ENCODE peak calls at places on chromosomes 1 and 21, in five cellular contexts. V, B, Q, A and F are unnamed samples.
A peak's percentile ranks its signal among the peaks of the same experiment; 100 is the strongest.

GRCh38 chr1:165671531-165671930 is 26.8 kb downstream of the ALDH9A1 start:
- DNase-seq in B (no peak), A (peak; percentile 32), Q (no peak), V (no peak), F (no peak)

GRCh38 chr1:193539731-193540459 is 353.5 kb upstream of the B3GALT2 start:
- DNase-seq in A (no peak), Q (no peak), V (no peak), B (no peak), F (no peak)

GRCh38 chr1:157034137-157034800 is 11.3 kb downstream of the ARHGEF11 start:
- DNase-seq in B (no peak), Q (no peak), A (no peak), V (no peak), F (no peak)

GRCh38 chr1:3432306-3432705 is 22.2 kb upstream of the ARHGEF16 start:
- DNase-seq in Q (no peak), V (no peak), A (no peak), B (no peak), F (no peak)

GRCh38 chr21:42641311-42642218 is 11.9 kb upstream of the PDE9A start:
- DNase-seq in A (no peak), B (no peak), V (no peak), Q (no peak), F (no peak)

GRCh38 chr1:221315330-221315729 is 426.6 kb downstream of the DUSP10 start:
- DNase-seq in Q (no peak), A (no peak), V (no peak), B (no peak), F (no peak)

GRCh38 chr1:84429231-84429630 is 30.9 kb downstream of the DNASE2B start:
- DNase-seq in V (no peak), Q (no peak), B (no peak), A (no peak), F (no peak)

GRCh38 chr1:59593798-59594790 is 220.7 kb upstream of the HOOK1 start:
- DNase-seq in V (no peak), B (no peak), A (no peak), Q (no peak), F (no peak)

GRCh38 chr1:21869620-21870121 is 57.6 kb downstream of the LDLRAD2 start:
- DNase-seq in Q (no peak), V (peak; percentile 38), B (peak; percentile 89), A (peak; percentile 57), F (no peak)

GRCh38 chr1:63732666-63733065 is 41.2 kb upstream of the ROR1 start:
- DNase-seq in Q (no peak), B (no peak), V (no peak), A (no peak), F (no peak)

GRCh38 chr1:14913475-14914155 is 239.9 kb upstream of the TMEM51 start:
- DNase-seq in V (peak; percentile 62), A (no peak), Q (no peak), B (no peak), F (no peak)

GRCh38 chr1:113252166-113252565 is 138.1 kb upstream of the MAGI3 start:
- DNase-seq in A (no peak), B (no peak), V (no peak), Q (no peak), F (no peak)

GRCh38 chr1:148385371-148386030 is 97.6 kb downstream of the PPIAL4G start:
- DNase-seq in A (no peak), V (no peak), B (no peak), Q (no peak), F (no peak)

GRCh38 chr1:210123924-210124589 is 108.5 kb upstream of the SERTAD4 start:
- DNase-seq in A (peak; percentile 74), B (peak; percentile 43), Q (no peak), V (no peak), F (no peak)

GRCh38 chr1:162055062-162055461 is 14.4 kb upstream of the NOS1AP start:
- DNase-seq in Q (no peak), B (peak; percentile 28), A (no peak), V (no peak), F (no peak)

GRCh38 chr1:30761312-30762151 is 4.0 kb upstream of the LAPTM5 start:
- DNase-seq in B (no peak), V (no peak), Q (no peak), A (no peak), F (no peak)